ENCODE peak calls at places on chromosomes 1 and 21, in five cellular contexts. One of them, this sample, is unnamed.

GRCh38 chr1:1331068-1331965 is at the start of gene TAS1R3:
- DNase-seq in tibial artery: no peak
- DNase-seq in left ventricle myocardium inferior: no peak
- DNase-seq in GM10248: no peak
- DNase-seq in fibroblast of mammary gland: no peak
- DNase-seq in this sample: no peak

GRCh38 chr1:4549933-4550332 is 104.5 kb upstream of the AJAP1 start:
- DNase-seq in tibial artery: no peak
- DNase-seq in left ventricle myocardium inferior: no peak
- DNase-seq in fibroblast of mammary gland: no peak
- DNase-seq in GM10248: no peak
- DNase-seq in this sample: no peak

GRCh38 chr1:70487910-70488665 is 77.0 kb downstream of the CTH start:
- DNase-seq in fibroblast of mammary gland: peak; percentile 58
- DNase-seq in tibial artery: no peak
- DNase-seq in left ventricle myocardium inferior: no peak
- DNase-seq in GM10248: peak; percentile 48
- DNase-seq in this sample: peak; percentile 22

GRCh38 chr1:195218428-195219212 is 1389.6 kb downstream of the KCNT2 start:
- DNase-seq in left ventricle myocardium inferior: no peak
- DNase-seq in GM10248: no peak
- DNase-seq in fibroblast of mammary gland: no peak
- DNase-seq in tibial artery: peak; percentile 14
- DNase-seq in this sample: no peak

GRCh38 chr1:225817611-225818061 is 7.7 kb downstream of the EPHX1 start:
- DNase-seq in GM10248: no peak
- DNase-seq in left ventricle myocardium inferior: peak; percentile 65
- DNase-seq in tibial artery: peak; percentile 90
- DNase-seq in fibroblast of mammary gland: peak; percentile 93
- DNase-seq in this sample: peak; percentile 90

GRCh38 chr1:14968251-14968812 is 185.2 kb upstream of the TMEM51 start:
- DNase-seq in tibial artery: peak; percentile 79
- DNase-seq in left ventricle myocardium inferior: peak; percentile 38
- DNase-seq in fibroblast of mammary gland: peak; percentile 87
- DNase-seq in GM10248: no peak
- DNase-seq in this sample: peak; percentile 87

GRCh38 chr1:97010865-97011264 is 289.3 kb downstream of the PTBP2 start:
- DNase-seq in fibroblast of mammary gland: no peak
- DNase-seq in tibial artery: no peak
- DNase-seq in GM10248: no peak
- DNase-seq in left ventricle myocardium inferior: no peak
- DNase-seq in this sample: no peak

GRCh38 chr1:29973406-29973805 is 737.1 kb downstream of the PTPRU start:
- DNase-seq in fibroblast of mammary gland: no peak
- DNase-seq in tibial artery: no peak
- DNase-seq in GM10248: no peak
- DNase-seq in left ventricle myocardium inferior: no peak
- DNase-seq in this sample: no peak

GRCh38 chr1:190226006-190226405 is 251.7 kb downstream of the BRINP3 start:
- DNase-seq in fibroblast of mammary gland: no peak
- DNase-seq in GM10248: no peak
- DNase-seq in left ventricle myocardium inferior: no peak
- DNase-seq in tibial artery: no peak
- DNase-seq in this sample: no peak

GRCh38 chr1:42385283-42385682 is 4.7 kb downstream of the RIMKLA start:
- DNase-seq in tibial artery: no peak
- DNase-seq in GM10248: no peak
- DNase-seq in left ventricle myocardium inferior: no peak
- DNase-seq in fibroblast of mammary gland: peak; percentile 20
- DNase-seq in this sample: peak; percentile 2

GRCh38 chr1:17309701-17310640 is 2.0 kb downstream of the PADI4 start:
- DNase-seq in fibroblast of mammary gland: no peak
- DNase-seq in tibial artery: no peak
- DNase-seq in left ventricle myocardium inferior: no peak
- DNase-seq in GM10248: no peak
- DNase-seq in this sample: no peak

GRCh38 chr1:55214214-55214902 is 806 bp downstream of the USP24 start:
- DNase-seq in left ventricle myocardium inferior: peak; percentile 55
- DNase-seq in fibroblast of mammary gland: no peak
- DNase-seq in GM10248: peak; percentile 55
- DNase-seq in tibial artery: peak; percentile 53
- DNase-seq in this sample: no peak

GRCh38 chr1:39635871-39636210 is 3.6 kb downstream of the HEYL start:
- DNase-seq in GM10248: no peak
- DNase-seq in tibial artery: no peak
- DNase-seq in fibroblast of mammary gland: no peak
- DNase-seq in left ventricle myocardium inferior: no peak
- DNase-seq in this sample: no peak

GRCh38 chr1:3770047-3770765 is 2.3 kb upstream of the SMIM1 start:
- DNase-seq in tibial artery: no peak
- DNase-seq in GM10248: no peak
- DNase-seq in left ventricle myocardium inferior: no peak
- DNase-seq in fibroblast of mammary gland: no peak
- DNase-seq in this sample: no peak

GRCh38 chr1:111139234-111139955 is 498 bp downstream of the DRAM2 start:
- DNase-seq in fibroblast of mammary gland: peak; percentile 62
- DNase-seq in tibial artery: peak; percentile 42
- DNase-seq in GM10248: peak; percentile 37
- DNase-seq in left ventricle myocardium inferior: peak; percentile 40
- DNase-seq in this sample: peak; percentile 58

GRCh38 chr1:228144213-228145049 is 4.4 kb downstream of the GUK1 start:
- DNase-seq in tibial artery: no peak
- DNase-seq in GM10248: peak; percentile 10
- DNase-seq in fibroblast of mammary gland: no peak
- DNase-seq in left ventricle myocardium inferior: no peak
- DNase-seq in this sample: no peak

GRCh38 chr1:159089184-159089791 is 12.7 kb upstream of the AIM2 start:
- DNase-seq in left ventricle myocardium inferior: no peak
- DNase-seq in GM10248: peak; percentile 31
- DNase-seq in tibial artery: no peak
- DNase-seq in fibroblast of mammary gland: no peak
- DNase-seq in this sample: no peak
- TF ChIP-seq CTCF in left ventricle myocardium inferior: peak; percentile 51
- TF ChIP-seq CTCF in GM10248: peak; percentile 51
- TF ChIP-seq CTCF in tibial artery: peak; percentile 20
- TF ChIP-seq CTCF in fibroblast of mammary gland: peak; percentile 57
- TF ChIP-seq CTCF in this sample: peak; percentile 32

GRCh38 chr1:202014060-202014459 is 3.7 kb downstream of the ELF3 start:
- DNase-seq in fibroblast of mammary gland: no peak
- DNase-seq in GM10248: no peak
- DNase-seq in tibial artery: no peak
- DNase-seq in left ventricle myocardium inferior: no peak
- DNase-seq in this sample: no peak
- TF ChIP-seq CTCF in fibroblast of mammary gland: no peak
- TF ChIP-seq CTCF in GM10248: no peak
- TF ChIP-seq CTCF in tibial artery: no peak
- TF ChIP-seq CTCF in left ventricle myocardium inferior: no peak
- TF ChIP-seq CTCF in this sample: no peak

GRCh38 chr1:112700290-112701226 is 6.4 kb downstream of the RHOC start:
- DNase-seq in left ventricle myocardium inferior: peak; percentile 99
- DNase-seq in GM10248: peak; percentile 79
- DNase-seq in fibroblast of mammary gland: peak; percentile 96
- DNase-seq in tibial artery: peak; percentile 98
- DNase-seq in this sample: peak; percentile 90
- TF ChIP-seq CTCF in left ventricle myocardium inferior: peak; percentile 44
- TF ChIP-seq CTCF in GM10248: no peak
- TF ChIP-seq CTCF in fibroblast of mammary gland: no peak
- TF ChIP-seq CTCF in tibial artery: no peak
- TF ChIP-seq CTCF in this sample: no peak

DNA sequence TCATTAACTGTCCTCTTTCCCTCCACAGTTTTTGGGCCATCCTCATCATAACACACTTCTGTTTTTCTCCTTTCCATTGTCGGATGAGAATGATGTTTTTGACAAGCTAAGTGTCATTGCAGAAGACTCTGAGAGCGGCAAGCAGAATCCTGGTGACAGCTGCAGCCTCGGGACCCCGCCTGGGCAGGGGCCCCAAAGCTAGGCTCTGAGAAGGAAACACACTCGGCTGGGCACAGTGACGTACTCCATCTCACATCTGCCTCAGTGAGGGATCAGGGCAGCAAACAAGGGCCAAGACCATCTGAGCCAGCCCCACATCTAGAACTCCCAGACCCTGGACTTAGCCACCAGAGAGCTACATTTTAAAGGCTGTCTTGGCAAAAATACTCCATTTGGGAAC is 28.6 kb upstream of the IFNAR1 start:
- DNase-seq in GM10248: no peak
- DNase-seq in left ventricle myocardium inferior: no peak
- DNase-seq in fibroblast of mammary gland: no peak
- DNase-seq in tibial artery: no peak
- DNase-seq in this sample: no peak
- TF ChIP-seq CTCF in GM10248: no peak
- TF ChIP-seq CTCF in left ventricle myocardium inferior: no peak
- TF ChIP-seq CTCF in fibroblast of mammary gland: no peak
- TF ChIP-seq CTCF in tibial artery: no peak
- TF ChIP-seq CTCF in this sample: no peak

GRCh38 chr1:235631816-235632215 is 17.8 kb downstream of the GNG4 start:
- DNase-seq in fibroblast of mammary gland: no peak
- DNase-seq in left ventricle myocardium inferior: no peak
- DNase-seq in GM10248: no peak
- DNase-seq in tibial artery: no peak
- DNase-seq in this sample: no peak
- TF ChIP-seq CTCF in fibroblast of mammary gland: no peak
- TF ChIP-seq CTCF in left ventricle myocardium inferior: no peak
- TF ChIP-seq CTCF in GM10248: no peak
- TF ChIP-seq CTCF in tibial artery: no peak
- TF ChIP-seq CTCF in this sample: no peak

GRCh38 chr1:193185206-193185605 is 1.2 kb downstream of the B3GALT2 start:
- DNase-seq in GM10248: no peak
- DNase-seq in left ventricle myocardium inferior: no peak
- DNase-seq in fibroblast of mammary gland: no peak
- DNase-seq in tibial artery: no peak
- DNase-seq in this sample: no peak
- TF ChIP-seq CTCF in GM10248: no peak
- TF ChIP-seq CTCF in left ventricle myocardium inferior: no peak
- TF ChIP-seq CTCF in fibroblast of mammary gland: no peak
- TF ChIP-seq CTCF in tibial artery: no peak
- TF ChIP-seq CTCF in this sample: no peak

GRCh38 chr1:22483121-22483520 is 31.5 kb downstream of the ZBTB40 start:
- DNase-seq in fibroblast of mammary gland: no peak
- DNase-seq in left ventricle myocardium inferior: no peak
- DNase-seq in GM10248: no peak
- DNase-seq in tibial artery: no peak
- DNase-seq in this sample: no peak
- TF ChIP-seq CTCF in fibroblast of mammary gland: no peak
- TF ChIP-seq CTCF in left ventricle myocardium inferior: no peak
- TF ChIP-seq CTCF in GM10248: no peak
- TF ChIP-seq CTCF in tibial artery: no peak
- TF ChIP-seq CTCF in this sample: no peak

GRCh38 chr1:234322979-234323378 is 50.3 kb upstream of the COA6 start:
- DNase-seq in GM10248: peak; percentile 38
- DNase-seq in fibroblast of mammary gland: peak; percentile 40
- DNase-seq in left ventricle myocardium inferior: no peak
- DNase-seq in tibial artery: no peak
- DNase-seq in this sample: no peak
- TF ChIP-seq CTCF in GM10248: peak; percentile 39
- TF ChIP-seq CTCF in fibroblast of mammary gland: peak; percentile 39
- TF ChIP-seq CTCF in left ventricle myocardium inferior: no peak
- TF ChIP-seq CTCF in tibial artery: no peak
- TF ChIP-seq CTCF in this sample: no peak